ENCODE peak calls at places on chromosomes 16 and 17, in four cellular contexts. One of them, this sample, is unnamed.

GRCh38 chr17:17970699-17971430 is 1.3 kb downstream of the TOM1L2 start:
- DNase-seq in cardiac muscle cell: no peak
- DNase-seq in coronary artery: no peak
- DNase-seq in stimulated activated CD8-positive, alpha-beta memory T cell treated with anti-CD3 and anti-CD28 coated beads, Interleukin-7, amount 100 ng/mL, for 1 hour: no peak
- DNase-seq in this sample: no peak

GRCh38 chr17:3963214-3964201 is 729 bp downstream of the ATP2A3 start:
- DNase-seq in stimulated activated CD8-positive, alpha-beta memory T cell treated with anti-CD3 and anti-CD28 coated beads, Interleukin-7, amount 100 ng/mL, for 1 hour: peak
- DNase-seq in coronary artery: no peak
- DNase-seq in cardiac muscle cell: peak
- DNase-seq in this sample: no peak

GRCh38 chr16:57775661-57776469 is 26.4 kb downstream of the KIFC3 start:
- DNase-seq in stimulated activated CD8-positive, alpha-beta memory T cell treated with anti-CD3 and anti-CD28 coated beads, Interleukin-7, amount 100 ng/mL, for 1 hour: no peak
- DNase-seq in coronary artery: no peak
- DNase-seq in cardiac muscle cell: peak
- DNase-seq in this sample: no peak

GRCh38 chr17:31052187-31052889 is 42.4 kb upstream of the NF1 start:
- DNase-seq in cardiac muscle cell: no peak
- DNase-seq in stimulated activated CD8-positive, alpha-beta memory T cell treated with anti-CD3 and anti-CD28 coated beads, Interleukin-7, amount 100 ng/mL, for 1 hour: no peak
- DNase-seq in coronary artery: peak
- DNase-seq in this sample: no peak

GRCh38 chr17:29111816-29112499 is 68.2 kb downstream of the MYO18A start:
- DNase-seq in cardiac muscle cell: peak
- DNase-seq in coronary artery: no peak
- DNase-seq in stimulated activated CD8-positive, alpha-beta memory T cell treated with anti-CD3 and anti-CD28 coated beads, Interleukin-7, amount 100 ng/mL, for 1 hour: peak
- DNase-seq in this sample: no peak

GRCh38 chr16:397135-397661 is at the start of gene NME4:
- DNase-seq in cardiac muscle cell: peak
- DNase-seq in coronary artery: no peak
- DNase-seq in stimulated activated CD8-positive, alpha-beta memory T cell treated with anti-CD3 and anti-CD28 coated beads, Interleukin-7, amount 100 ng/mL, for 1 hour: no peak
- DNase-seq in this sample: no peak

GRCh38 chr16:88773812-88774291 is 11.2 kb downstream of the PIEZO1 start:
- DNase-seq in stimulated activated CD8-positive, alpha-beta memory T cell treated with anti-CD3 and anti-CD28 coated beads, Interleukin-7, amount 100 ng/mL, for 1 hour: no peak
- DNase-seq in coronary artery: no peak
- DNase-seq in cardiac muscle cell: peak
- DNase-seq in this sample: no peak

GRCh38 chr17:75105269-75106080 is 4.3 kb upstream of the ARMC7 start:
- DNase-seq in stimulated activated CD8-positive, alpha-beta memory T cell treated with anti-CD3 and anti-CD28 coated beads, Interleukin-7, amount 100 ng/mL, for 1 hour: no peak
- DNase-seq in coronary artery: no peak
- DNase-seq in cardiac muscle cell: peak
- DNase-seq in this sample: peak

GRCh38 chr17:49299996-49300395 is 62.1 kb downstream of the ZNF652 start:
- DNase-seq in cardiac muscle cell: no peak
- DNase-seq in coronary artery: no peak
- DNase-seq in stimulated activated CD8-positive, alpha-beta memory T cell treated with anti-CD3 and anti-CD28 coated beads, Interleukin-7, amount 100 ng/mL, for 1 hour: no peak
- DNase-seq in this sample: no peak

GRCh38 chr17:48024149-48025039 is 13.2 kb downstream of the COPZ2 start:
- DNase-seq in cardiac muscle cell: peak
- DNase-seq in coronary artery: no peak
- DNase-seq in stimulated activated CD8-positive, alpha-beta memory T cell treated with anti-CD3 and anti-CD28 coated beads, Interleukin-7, amount 100 ng/mL, for 1 hour: no peak
- DNase-seq in this sample: no peak

GRCh38 chr17:6110088-6110487 is 39.9 kb downstream of the WSCD1 start:
- DNase-seq in stimulated activated CD8-positive, alpha-beta memory T cell treated with anti-CD3 and anti-CD28 coated beads, Interleukin-7, amount 100 ng/mL, for 1 hour: no peak
- DNase-seq in coronary artery: peak
- DNase-seq in cardiac muscle cell: no peak
- DNase-seq in this sample: no peak

GRCh38 chr17:27471321-27472269 is 15.3 kb downstream of the KSR1 start:
- DNase-seq in coronary artery: no peak
- DNase-seq in cardiac muscle cell: no peak
- DNase-seq in stimulated activated CD8-positive, alpha-beta memory T cell treated with anti-CD3 and anti-CD28 coated beads, Interleukin-7, amount 100 ng/mL, for 1 hour: no peak
- DNase-seq in this sample: no peak

GRCh38 chr17:56595831-56596740 is 2.6 kb downstream of the NOG start:
- DNase-seq in coronary artery: no peak
- DNase-seq in cardiac muscle cell: peak
- DNase-seq in stimulated activated CD8-positive, alpha-beta memory T cell treated with anti-CD3 and anti-CD28 coated beads, Interleukin-7, amount 100 ng/mL, for 1 hour: no peak
- DNase-seq in this sample: no peak

GRCh38 chr17:2183346-2183745 is 120.2 kb downstream of the SMG6 start:
- DNase-seq in coronary artery: no peak
- DNase-seq in stimulated activated CD8-positive, alpha-beta memory T cell treated with anti-CD3 and anti-CD28 coated beads, Interleukin-7, amount 100 ng/mL, for 1 hour: no peak
- DNase-seq in cardiac muscle cell: no peak
- DNase-seq in this sample: no peak

GRCh38 chr16:57950382-57950781 is 20.5 kb downstream of the CNGB1 start:
- DNase-seq in stimulated activated CD8-positive, alpha-beta memory T cell treated with anti-CD3 and anti-CD28 coated beads, Interleukin-7, amount 100 ng/mL, for 1 hour: no peak
- DNase-seq in coronary artery: no peak
- DNase-seq in cardiac muscle cell: no peak
- DNase-seq in this sample: no peak

GRCh38 chr17:81302861-81303326 is 7.8 kb upstream of the SLC38A10 start:
- DNase-seq in stimulated activated CD8-positive, alpha-beta memory T cell treated with anti-CD3 and anti-CD28 coated beads, Interleukin-7, amount 100 ng/mL, for 1 hour: no peak
- DNase-seq in coronary artery: no peak
- DNase-seq in cardiac muscle cell: no peak
- DNase-seq in this sample: no peak

GRCh38 chr16:17470871-17471744 is at the start of gene XYLT1:
- DNase-seq in cardiac muscle cell: peak
- DNase-seq in stimulated activated CD8-positive, alpha-beta memory T cell treated with anti-CD3 and anti-CD28 coated beads, Interleukin-7, amount 100 ng/mL, for 1 hour: no peak
- DNase-seq in coronary artery: peak
- DNase-seq in this sample: no peak

GRCh38 chr17:38861399-38861843 is 7.9 kb upstream of the RPL23 start:
- DNase-seq in cardiac muscle cell: no peak
- DNase-seq in stimulated activated CD8-positive, alpha-beta memory T cell treated with anti-CD3 and anti-CD28 coated beads, Interleukin-7, amount 100 ng/mL, for 1 hour: no peak
- DNase-seq in coronary artery: no peak
- DNase-seq in this sample: no peak

GRCh38 chr16:29806641-29807425 is 504 bp downstream of the MAZ start:
- DNase-seq in stimulated activated CD8-positive, alpha-beta memory T cell treated with anti-CD3 and anti-CD28 coated beads, Interleukin-7, amount 100 ng/mL, for 1 hour: no peak
- DNase-seq in cardiac muscle cell: peak
- DNase-seq in coronary artery: peak
- DNase-seq in this sample: no peak

GRCh38 chr16:4323845-4324478 is 8.1 kb downstream of the GLIS2 start:
- DNase-seq in stimulated activated CD8-positive, alpha-beta memory T cell treated with anti-CD3 and anti-CD28 coated beads, Interleukin-7, amount 100 ng/mL, for 1 hour: no peak
- DNase-seq in coronary artery: no peak
- DNase-seq in cardiac muscle cell: peak
- DNase-seq in this sample: no peak

GRCh38 chr16:55146939-55147338 is 177.1 kb upstream of the IRX6 start:
- DNase-seq in stimulated activated CD8-positive, alpha-beta memory T cell treated with anti-CD3 and anti-CD28 coated beads, Interleukin-7, amount 100 ng/mL, for 1 hour: no peak
- DNase-seq in cardiac muscle cell: peak
- DNase-seq in coronary artery: no peak
- DNase-seq in this sample: no peak

GRCh38 chr17:69884361-69884760 is 190.7 kb upstream of the KCNJ16 start:
- DNase-seq in stimulated activated CD8-positive, alpha-beta memory T cell treated with anti-CD3 and anti-CD28 coated beads, Interleukin-7, amount 100 ng/mL, for 1 hour: no peak
- DNase-seq in coronary artery: no peak
- DNase-seq in cardiac muscle cell: no peak
- DNase-seq in this sample: no peak

GRCh38 chr16:30619643-30620042 is 9.5 kb upstream of the ZNF689 start:
- DNase-seq in cardiac muscle cell: no peak
- DNase-seq in coronary artery: no peak
- DNase-seq in stimulated activated CD8-positive, alpha-beta memory T cell treated with anti-CD3 and anti-CD28 coated beads, Interleukin-7, amount 100 ng/mL, for 1 hour: no peak
- DNase-seq in this sample: no peak

GRCh38 chr17:41773190-41773588 is 13.3 kb downstream of the JUP start:
- DNase-seq in coronary artery: no peak
- DNase-seq in stimulated activated CD8-positive, alpha-beta memory T cell treated with anti-CD3 and anti-CD28 coated beads, Interleukin-7, amount 100 ng/mL, for 1 hour: no peak
- DNase-seq in cardiac muscle cell: peak
- DNase-seq in this sample: no peak

This sample was measured in cerebellar nuclear complex.